ENCODE peak calls at places on chromosomes 2 and 18, in four cellular contexts. E is IMR-90, T is H1, H is H9. R is an unnamed sample.

GRCh38 chr2:160482673-160483072 is 10.9 kb downstream of the RBMS1 start:
- DNase-seq in E (no peak), T (no peak), H (no peak), R (no peak)

GRCh38 chr2:33215299-33215698 is 261.1 kb upstream of the RASGRP3 start:
- DNase-seq in E (peak; percentile 96), T (no peak), H (no peak), R (no peak)

GRCh38 chr2:10846110-10846861 is 33.7 kb upstream of the PDIA6 start:
- DNase-seq in E (no peak), T (no peak), H (no peak), R (no peak)

GRCh38 chr2:176109955-176110345 is 2.9 kb downstream of the HOXD11 start:
- DNase-seq in E (no peak), T (no peak), H (peak; percentile 12), R (no peak)

GRCh38 chr2:42073739-42074138 is 25.9 kb downstream of the PKDCC start:
- DNase-seq in E (peak; percentile 86), T (no peak), H (no peak), R (no peak)

GRCh38 chr2:101961287-101962242 is 30.2 kb upstream of the IL1R2 start:
- DNase-seq in E (peak; percentile 96), T (no peak), H (no peak), R (no peak)

GRCh38 chr2:43269074-43269572 is 42.7 kb upstream of the ZFP36L2 start:
- DNase-seq in E (peak; percentile 99), T (no peak), H (no peak), R (no peak)

GRCh38 chr18:70296781-70297180 is 7.9 kb downstream of the SOCS6 start:
- DNase-seq in E (no peak), T (no peak), H (no peak), R (no peak)

GRCh38 chr18:22670914-22671313 is 253.2 kb upstream of the CTAGE1 start:
- DNase-seq in E (peak; percentile 29), T (no peak), H (no peak), R (no peak)

GRCh38 chr2:28296904-28297303 is 95.8 kb upstream of the FOSL2 start:
- DNase-seq in E (peak; percentile 69), T (no peak), H (no peak), R (no peak)

GRCh38 chr2:183490930-183491329 is 366.7 kb downstream of the NUP35 start:
- DNase-seq in E (no peak), T (no peak), H (no peak), R (no peak)

GRCh38 chr2:105754011-105754410 is 9.3 kb downstream of the NCK2 start:
- DNase-seq in E (no peak), T (no peak), H (no peak), R (no peak)

GRCh38 chr2:160305081-160305750 is 105.1 kb upstream of the ITGB6 start:
- DNase-seq in E (peak; percentile 94), T (no peak), H (no peak), R (no peak)

GRCh38 chr2:74474899-74475298 is 2.4 kb upstream of the MRPL53 start:
- DNase-seq in E (no peak), T (no peak), H (peak; percentile 63), R (no peak)

GRCh38 chr2:128607981-128608506 is 289.4 kb upstream of the HS6ST1 start:
- DNase-seq in E (no peak), T (no peak), H (no peak), R (no peak)

GRCh38 chr2:26735096-26735495 is 29.0 kb upstream of the SLC35F6 start:
- DNase-seq in E (peak; percentile 96), T (no peak), H (no peak), R (no peak)

GRCh38 chr18:72672364-72673151 is 128.4 kb upstream of the CBLN2 start:
- DNase-seq in E (peak; percentile 11), T (no peak), H (no peak), R (peak; percentile 27)

GRCh38 chr2:204240961-204241360 is 304.3 kb upstream of the PARD3B start:
- DNase-seq in E (no peak), T (no peak), H (no peak), R (no peak)

GRCh38 chr2:31558401-31559295 is 22.1 kb downstream of the SRD5A2 start:
- DNase-seq in E (peak; percentile 20), T (no peak), H (no peak), R (no peak)

GRCh38 chr18:68436485-68436884 is 278.4 kb downstream of the TMX3 start:
- DNase-seq in E (peak; percentile 61), T (no peak), H (no peak), R (no peak)

GRCh38 chr2:217886720-217887309 is 116.0 kb downstream of the TNS1 start:
- DNase-seq in E (peak; percentile 73), T (peak; percentile 47), H (peak; percentile 83), R (peak; percentile 76)

DNA sequence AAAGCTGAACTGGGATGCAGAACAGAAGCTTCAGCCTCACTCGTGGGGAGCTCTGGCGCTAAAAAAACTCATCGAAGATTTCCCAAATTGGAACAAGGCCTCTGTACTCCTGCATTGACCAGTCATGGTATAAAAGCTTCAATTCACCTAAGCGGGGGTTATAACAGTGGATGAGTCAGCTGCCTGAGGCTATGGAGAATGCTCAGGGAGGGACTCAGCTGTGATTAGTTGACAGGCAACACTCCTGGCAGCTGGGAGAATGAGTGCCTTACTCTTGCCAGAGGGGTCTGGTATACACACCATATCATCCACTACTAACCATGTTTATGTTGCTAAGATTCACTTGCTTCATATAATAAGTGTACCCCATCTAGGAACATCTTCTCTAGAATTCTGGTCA is 350.6 kb upstream of the VRK2 start:
- DNase-seq in E (peak; percentile 1), T (no peak), H (peak; percentile 56), R (no peak)
- H3K18ac ChIP-seq in E (no peak overlapping the region), T (no peak overlapping the region), H (no peak overlapping the region), R (peak overlapping the region; percentile 6)

GRCh38 chr2:112829931-112830330 is 6.6 kb downstream of the IL1B start:
- DNase-seq in E (no peak), T (no peak), H (no peak), R (no peak)
- H3K9me3 ChIP-seq in E (no peaks in the 10 kb centered on the region), T (peaks cover 4% of the 10 kb centered on the region), H (no peaks in the 10 kb centered on the region), R (no peaks in the 10 kb centered on the region)

GRCh38 chr2:68849579-68850030 is 21.6 kb downstream of the BMP10 start:
- DNase-seq in E (peak; percentile 89), T (no peak), H (no peak), R (no peak)

GRCh38 chr2:68847751-68848150 is 23.4 kb downstream of the BMP10 start:
- DNase-seq in E (no peak), T (no peak), H (no peak), R (no peak)

GRCh38 chr2:68853035-68853434 is 18.2 kb downstream of the BMP10 start:
- DNase-seq in E (peak; percentile 87), T (no peak), H (no peak), R (no peak)

GRCh38 chr2:68853915-68854314 is 17.3 kb downstream of the BMP10 start:
- DNase-seq in E (no peak), T (no peak), H (no peak), R (no peak)

DNA sequence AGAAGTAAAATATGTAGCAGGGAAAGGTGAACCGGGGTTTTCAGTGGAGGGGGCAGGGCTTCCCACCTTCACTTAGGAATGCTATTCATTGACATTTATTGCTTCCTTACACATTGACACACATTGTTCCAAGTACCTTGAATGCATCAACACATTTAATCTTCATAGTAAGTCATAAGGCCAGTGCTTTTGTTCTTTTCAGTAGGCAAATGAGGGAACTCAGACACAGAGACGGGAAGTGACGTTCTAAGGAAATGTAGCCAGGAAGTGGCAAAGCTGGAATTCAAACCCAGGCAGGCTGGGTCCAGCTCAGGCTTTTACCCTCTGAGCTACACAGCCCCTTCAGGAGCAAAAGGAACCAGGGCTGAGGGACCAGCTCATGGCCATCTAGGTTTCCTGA is 20.7 kb downstream of the BMP10 start:
- DNase-seq in E (no peak), T (no peak), H (no peak), R (no peak)
- H2BK120ac ChIP-seq in E (peak overlapping the region; percentile 65), T (no peak overlapping the region), H (no peak overlapping the region), R (no peak overlapping the region)

GRCh38 chr2:164693390-164693789 is 72.1 kb upstream of the GRB14 start:
- DNase-seq in E (no peak), T (no peak), H (no peak), R (no peak)

GRCh38 chr2:164692114-164692513 is 70.8 kb upstream of the GRB14 start:
- DNase-seq in E (no peak), T (no peak), H (no peak), R (no peak)

GRCh38 chr2:164692958-164693357 is 71.7 kb upstream of the GRB14 start:
- DNase-seq in E (no peak), T (no peak), H (no peak), R (no peak)

GRCh38 chr2:164693834-164694233 is 72.6 kb upstream of the GRB14 start:
- DNase-seq in E (no peak), T (no peak), H (no peak), R (no peak)

DNA sequence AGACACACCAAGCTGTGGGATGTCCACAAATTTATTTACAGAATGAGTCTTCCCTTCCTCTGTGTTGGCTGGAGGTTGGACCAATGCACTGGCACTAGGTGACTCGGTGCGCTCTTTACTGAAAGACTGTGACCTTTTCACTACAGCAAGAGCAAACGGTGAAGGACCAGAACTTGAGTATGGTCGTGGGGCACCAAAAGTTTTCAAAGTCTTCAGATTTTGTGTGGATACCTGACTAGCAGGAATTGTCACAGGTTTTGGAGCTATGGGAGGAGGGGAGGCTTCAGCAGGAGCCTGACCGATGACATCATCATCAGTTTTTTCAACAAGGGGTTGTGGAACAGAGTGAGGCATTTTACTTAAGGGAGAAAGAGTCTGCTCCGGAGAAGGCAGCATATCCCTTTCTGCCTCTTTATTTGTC is 73.0 kb upstream of the GRB14 start:
- DNase-seq in E (peak; percentile 4), T (no peak), H (no peak), R (no peak)
- H3K18ac ChIP-seq in E (no peak overlapping the region), T (no peak overlapping the region), H (no peak overlapping the region), R (no peak overlapping the region)

DNA sequence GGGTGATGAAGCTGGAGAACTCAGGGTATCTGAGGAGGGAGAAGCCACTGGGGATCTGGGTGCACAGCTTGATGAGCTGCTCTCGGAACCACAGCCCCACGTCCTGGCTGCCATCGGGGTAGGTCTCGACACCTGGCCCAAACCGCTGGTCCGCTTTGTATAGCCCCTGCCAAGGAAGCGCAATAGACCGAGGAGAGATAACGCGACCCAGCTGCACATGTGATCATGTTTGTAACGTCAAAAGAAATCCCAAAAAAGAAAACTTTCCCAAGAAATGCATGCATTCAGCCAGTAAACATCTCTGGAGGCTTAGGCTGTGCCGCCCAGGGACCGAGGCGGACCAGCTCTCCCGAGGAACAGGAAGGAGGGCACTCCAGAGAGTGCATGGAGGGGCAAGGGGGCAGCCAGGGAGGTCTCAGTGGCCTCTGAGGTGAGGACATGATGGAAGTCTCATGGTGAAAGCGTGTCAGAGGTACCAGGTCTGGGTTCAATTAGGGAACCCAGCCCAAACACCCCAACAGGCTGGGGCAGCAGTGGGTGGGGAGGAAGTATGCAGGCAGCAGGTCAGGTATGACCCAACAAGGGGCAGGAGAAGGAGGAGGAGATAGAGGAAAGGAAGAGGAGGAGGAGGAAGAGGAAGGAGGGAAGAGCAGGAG is 28.3 kb downstream of the ANKMY1 start:
- DNase-seq in E (no peak), T (no peak), H (no peak), R (no peak)
- H3K9me3 ChIP-seq in E (peaks cover 23% of the 10 kb centered on the region), T (peaks cover 41% of the 10 kb centered on the region), H (peaks cover 23% of the 10 kb centered on the region), R (peaks cover 70% of the 10 kb centered on the region)